ENCODE peak calls at places on chromosomes 1 and 21, in ten cellular contexts. C is NCI-H446 treated with DMSO at 0.1 percent for 48 hours; Z is dorsolateral prefrontal cortex; K is lower leg skin; Q is LoVo; D is stimulated activated CD4-positive, alpha-beta T cell treated with anti-CD3 and anti-CD28 coated beads, Interleukin-1b, Interleukin-23, amount 100 ng/mL, for 24 hours; H is AG08396; L is left ventricle myocardium inferior; I is substantia nigra; Y is amygdala. J is an unnamed sample.
A peak's percentile ranks its signal among the peaks of the same experiment; 100 is the strongest.

GRCh38 chr1:1260843-1261560 is 12.7 kb downstream of the UBE2J2 start:
- DNase-seq in C (no peak), Z (no peak), K (no peak), Q (no peak), D (no peak), H (no peak), L (no peak), I (no peak), Y (no peak), J (no peak)

GRCh38 chr1:226973371-226973897 is 33.3 kb downstream of the COQ8A start:
- DNase-seq in C (peak; percentile 97), Z (no peak), K (no peak), Q (no peak), D (no peak), H (no peak), L (peak; percentile 56), I (no peak), Y (no peak), J (no peak)

GRCh38 chr21:42250422-42251403 is 31.8 kb downstream of the ABCG1 start:
- DNase-seq in C (no peak), Z (no peak), K (no peak), Q (no peak), D (no peak), H (no peak), L (no peak), I (no peak), Y (no peak), J (no peak)

GRCh38 chr1:204623365-204623893 is 62.1 kb downstream of the LRRN2 start:
- DNase-seq in C (no peak), Z (no peak), K (no peak), Q (peak; percentile 32), D (no peak), H (peak; percentile 39), L (no peak), I (no peak), Y (no peak), J (no peak)

GRCh38 chr1:238052496-238053266 is 162.0 kb upstream of the ZP4 start:
- DNase-seq in C (no peak), Z (no peak), K (no peak), Q (no peak), D (no peak), H (no peak), L (no peak), I (no peak), Y (no peak), J (no peak)

GRCh38 chr1:70334436-70334835 is 20.1 kb downstream of the ANKRD13C start:
- DNase-seq in C (no peak), Z (no peak), K (no peak), Q (no peak), D (no peak), H (no peak), L (no peak), I (no peak), Y (no peak), J (no peak)

GRCh38 chr1:47881505-47882442 is 115.4 kb downstream of the TRABD2B start:
- DNase-seq in C (no peak), Z (no peak), K (no peak), Q (no peak), D (no peak), H (no peak), L (no peak), I (no peak), Y (no peak), J (no peak)

GRCh38 chr1:42480921-42481320 is 17.8 kb downstream of the CCDC30 start:
- DNase-seq in C (no peak), Z (no peak), K (no peak), Q (no peak), D (no peak), H (no peak), L (no peak), I (no peak), Y (no peak), J (no peak)

GRCh38 chr1:222897527-222898190 is 82.8 kb downstream of the DISP1 start:
- DNase-seq in C (no peak), Z (no peak), K (no peak), Q (no peak), D (no peak), H (no peak), L (no peak), I (no peak), Y (no peak), J (no peak)

GRCh38 chr1:227318003-227318851 is at the start of gene CDC42BPA:
- DNase-seq in C (peak; percentile 64), Z (peak; percentile 73), K (peak; percentile 65), Q (peak; percentile 88), D (peak; percentile 6), H (peak; percentile 94), L (peak; percentile 89), I (peak; percentile 81), Y (peak; percentile 66), J (peak; percentile 52)

GRCh38 chr1:18929686-18930085 is 26.8 kb downstream of the IFFO2 start:
- DNase-seq in C (no peak), Z (no peak), K (no peak), Q (no peak), D (no peak), H (peak; percentile 54), L (no peak), I (no peak), Y (no peak), J (no peak)

GRCh38 chr1:204927673-204928641 is 57.3 kb downstream of the NFASC start:
- DNase-seq in C (no peak), Z (no peak), K (no peak), Q (no peak), D (no peak), H (no peak), L (no peak), I (no peak), Y (no peak), J (no peak)

GRCh38 chr1:97791251-97791650 is 129.6 kb downstream of the DPYD start:
- DNase-seq in C (no peak), Z (no peak), K (no peak), Q (no peak), D (no peak), H (no peak), L (no peak), I (no peak), Y (no peak), J (no peak)

GRCh38 chr1:206895320-206895719 is 1.9 kb upstream of the IL24 start:
- DNase-seq in C (no peak), Z (no peak), K (no peak), Q (no peak), D (no peak), H (no peak), L (no peak), I (no peak), Y (no peak), J (no peak)

GRCh38 chr21:26846036-26846931 is 1.1 kb upstream of the ADAMTS1 start:
- DNase-seq in C (no peak), Z (peak; percentile 75), K (peak; percentile 76), Q (no peak), D (no peak), H (peak; percentile 74), L (peak; percentile 91), I (peak; percentile 80), Y (peak; percentile 29), J (peak; percentile 25)

GRCh38 chr1:17966341-17966740 is 141.3 kb upstream of the IGSF21 start:
- DNase-seq in C (no peak), Z (peak; percentile 37), K (no peak), Q (no peak), D (no peak), H (no peak), L (no peak), I (no peak), Y (peak; percentile 13), J (no peak)

GRCh38 chr1:27306892-27307850 is 14.8 kb upstream of the TMEM222 start:
- DNase-seq in C (no peak), Z (no peak), K (no peak), Q (no peak), D (no peak), H (no peak), L (no peak), I (no peak), Y (no peak), J (no peak)

GRCh38 chr1:228150458-228151169 is 884 bp downstream of the GJC2 start:
- DNase-seq in C (peak; percentile 5), Z (peak; percentile 54), K (no peak), Q (no peak), D (no peak), H (peak; percentile 88), L (peak; percentile 68), I (peak; percentile 74), Y (no peak), J (no peak)

GRCh38 chr21:33767236-33767635 is 124.9 kb downstream of the ITSN1 start:
- DNase-seq in C (no peak), Z (no peak), K (no peak), Q (no peak), D (no peak), H (no peak), L (no peak), I (no peak), Y (no peak), J (no peak)

GRCh38 chr1:182628657-182629056 is 24.5 kb upstream of the RGS16 start:
- DNase-seq in C (no peak), Z (no peak), K (no peak), Q (no peak), D (no peak), H (no peak), L (no peak), I (no peak), Y (no peak), J (no peak)

GRCh38 chr1:1347663-1348419 is 1.4 kb downstream of the DVL1 start:
- DNase-seq in C (no peak), Z (no peak), K (no peak), Q (peak; percentile 57), D (no peak), H (no peak), L (peak; percentile 46), I (no peak), Y (no peak), J (no peak)

GRCh38 chr1:30919025-30919881 is 10.7 kb upstream of the SDC3 start:
- DNase-seq in C (no peak), Z (no peak), K (no peak), Q (no peak), D (no peak), H (peak; percentile 29), L (no peak), I (no peak), Y (no peak), J (no peak)

GRCh38 chr21:21921410-21922232 is 923.4 kb downstream of the NCAM2 start:
- DNase-seq in C (no peak), Z (no peak), K (no peak), Q (no peak), D (no peak), H (no peak), L (no peak), I (no peak), Y (no peak), J (no peak)

GRCh38 chr1:180548686-180549326 is 10.0 kb upstream of the OVAAL start:
- DNase-seq in C (no peak), Z (no peak), K (no peak), Q (no peak), D (no peak), H (no peak), L (no peak), I (no peak), Y (no peak), J (no peak)

GRCh38 chr21:16563795-16564194 is 834.0 kb downstream of the USP25 start:
- DNase-seq in C (no peak), Z (no peak), K (no peak), Q (no peak), D (no peak), H (peak; percentile 39), L (no peak), I (no peak), Y (no peak), J (no peak)

GRCh38 chr1:9289724-9290493 is 2.8 kb upstream of the SPSB1 start:
- DNase-seq in C (no peak), Z (no peak), K (peak; percentile 80), Q (no peak), D (no peak), H (peak; percentile 72), L (peak; percentile 52), I (peak; percentile 33), Y (no peak), J (no peak)

GRCh38 chr21:41163086-41163485 is 4.9 kb upstream of the BACE2 start:
- DNase-seq in C (no peak), Z (no peak), K (no peak), Q (no peak), D (no peak), H (no peak), L (no peak), I (no peak), Y (peak; percentile 46), J (no peak)

GRCh38 chr1:94550800-94551241 is 9.3 kb upstream of the F3 start:
- DNase-seq in C (no peak), Z (no peak), K (no peak), Q (no peak), D (no peak), H (no peak), L (no peak), I (no peak), Y (no peak), J (no peak)